ENCODE peak calls at places on chromosomes 12 and 14, in five cellular contexts. F is GM23338, O is psoas muscle, L is cardiac muscle cell, H is OCI-LY7. A is an unnamed sample.

GRCh38 chr14:59417301-59417700 is 47.9 kb downstream of the GPR135 start:
- DNase-seq in F (no peak), O (no peak), L (no peak), H (no peak), A (no peak)

GRCh38 chr14:93396456-93396855 is 34.3 kb upstream of the UNC79 start:
- DNase-seq in F (no peak), O (no peak), L (no peak), H (no peak), A (no peak)

GRCh38 chr12:9039397-9039977 is 50.1 kb downstream of the KLRG1 start:
- DNase-seq in F (peak; percentile 79), O (no peak), L (peak; percentile 60), H (peak; percentile 68), A (peak; percentile 30)

GRCh38 chr12:88998421-88998820 is 353.9 kb downstream of the DUSP6 start:
- DNase-seq in F (no peak), O (no peak), L (no peak), H (no peak), A (no peak)

GRCh38 chr14:88630565-88630964 is 67.7 kb downstream of the ZC3H14 start:
- DNase-seq in F (no peak), O (no peak), L (no peak), H (no peak), A (no peak)

GRCh38 chr14:61671086-61671485 is 24.2 kb upstream of the HIF1A start:
- DNase-seq in F (no peak), O (no peak), L (no peak), H (peak; percentile 51), A (no peak)

GRCh38 chr12:106976013-106976658 is 10.8 kb downstream of the MTERF2 start:
- DNase-seq in F (no peak), O (no peak), L (no peak), H (no peak), A (no peak)

GRCh38 chr14:69827560-69827959 is 30.5 kb upstream of the SLC10A1 start:
- DNase-seq in F (no peak), O (no peak), L (no peak), H (no peak), A (no peak)

GRCh38 chr12:108447168-108447840 is 67.8 kb upstream of the FICD start:
- DNase-seq in F (no peak), O (no peak), L (no peak), H (no peak), A (no peak)

GRCh38 chr12:5656836-5657235 is 224.9 kb downstream of the NTF3 start:
- DNase-seq in F (no peak), O (no peak), L (no peak), H (no peak), A (no peak)

GRCh38 chr14:27739657-27740156 is 1026.9 kb upstream of the FOXG1 start:
- DNase-seq in F (no peak), O (no peak), L (no peak), H (no peak), A (no peak)

GRCh38 chr12:120368789-120369475 is at the start of gene MSI1:
- DNase-seq in F (peak; percentile 43), O (no peak), L (peak; percentile 68), H (no peak), A (peak; percentile 46)

DNA sequence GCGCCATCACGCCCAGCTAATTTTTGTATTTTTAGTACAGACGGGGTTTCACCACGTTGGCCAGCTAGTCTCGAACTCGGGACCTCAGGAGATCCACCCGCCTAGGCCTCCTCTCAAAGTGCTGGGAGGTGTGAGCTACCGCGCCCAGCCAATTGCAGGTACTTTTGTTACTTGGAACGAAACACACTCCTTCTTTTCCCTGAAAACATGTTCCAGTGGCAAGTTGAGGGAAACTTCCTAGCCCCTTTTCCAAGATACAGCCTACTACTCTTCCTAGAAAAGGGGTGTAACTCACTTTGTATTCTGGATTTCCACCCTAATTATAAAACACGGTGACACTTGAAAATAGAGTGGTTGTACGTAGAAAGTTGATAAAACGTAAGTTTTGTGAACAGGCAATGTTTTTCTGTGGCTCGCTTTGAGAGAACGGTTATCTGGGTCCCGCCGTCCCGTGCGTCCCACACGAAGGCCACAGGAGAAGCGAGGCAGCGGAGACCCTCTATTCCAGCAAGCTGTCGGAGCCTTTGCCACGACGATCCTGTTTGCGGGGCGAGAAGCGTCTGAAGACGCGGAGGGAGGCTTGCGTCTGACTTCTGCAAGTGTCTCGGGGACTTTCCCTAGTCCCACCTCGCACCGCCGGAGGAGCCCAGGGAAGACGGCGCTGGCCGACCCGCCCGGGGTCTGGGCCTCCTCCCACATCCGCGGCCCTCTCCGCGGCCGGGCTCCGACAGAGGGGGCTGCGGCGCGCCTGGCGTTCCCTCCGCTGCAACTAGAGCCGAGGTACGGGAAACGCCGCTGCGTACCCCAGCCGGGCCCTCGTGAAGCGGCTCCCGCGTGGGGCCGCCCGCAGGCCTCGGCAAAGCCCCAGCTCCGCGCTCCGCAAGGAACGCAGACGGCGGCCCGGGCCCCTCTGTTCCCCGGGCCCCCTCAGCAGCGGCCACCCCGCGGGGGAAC is 745 bp downstream of the CDCA4 start:
- DNase-seq in F (peak; percentile 64), O (no peak), L (peak; percentile 74), H (peak; percentile 72), A (peak; percentile 41)
- H3K4me3 ChIP-seq in F (peak overlapping the region; percentile 78), O (peak overlapping the region; percentile 73), L (peak overlapping the region; percentile 86), H (peak overlapping the region; percentile 78), A (peak overlapping the region; percentile 98)

DNA sequence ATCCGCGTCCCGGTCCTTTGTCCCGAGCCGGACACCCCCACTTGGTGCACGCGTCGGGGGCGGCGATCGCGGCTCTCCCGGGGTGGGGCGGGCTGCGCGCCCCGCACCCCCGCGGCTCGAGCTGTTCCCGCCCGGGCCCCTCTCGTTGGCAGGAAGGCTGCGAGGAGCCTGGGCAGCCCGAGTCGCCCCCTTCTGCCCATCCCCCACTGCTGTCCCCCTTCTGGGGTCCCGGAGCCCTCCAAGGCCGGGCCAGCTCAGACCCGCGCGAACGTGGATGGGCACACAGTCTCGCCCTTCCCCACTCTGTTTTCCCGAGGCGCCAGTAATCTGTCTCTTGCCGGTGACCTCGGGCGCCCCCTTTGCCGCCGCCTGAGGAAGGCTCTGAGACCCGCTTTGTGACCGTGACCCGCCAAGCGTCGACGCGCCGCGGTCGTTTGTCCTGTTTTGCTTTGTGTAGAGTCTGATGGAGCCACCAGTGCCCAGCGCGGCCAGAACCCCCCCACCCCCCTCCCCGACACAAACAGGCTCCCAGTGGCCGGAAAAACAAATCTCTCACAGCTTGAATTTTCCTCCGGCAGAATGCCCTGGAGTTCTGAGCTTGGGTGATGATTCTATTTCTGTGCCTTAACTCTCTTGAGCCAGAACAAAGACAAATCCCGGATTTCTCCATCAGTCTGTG is 610 bp downstream of the C14orf132 start:
- DNase-seq in F (peak; percentile 72), O (no peak), L (peak; percentile 67), H (no peak), A (no peak)
- TF ChIP-seq CTCF in F (peak; percentile 57), O (no peak), L (peak; percentile 28), H (no peak), A (no peak)

DNA sequence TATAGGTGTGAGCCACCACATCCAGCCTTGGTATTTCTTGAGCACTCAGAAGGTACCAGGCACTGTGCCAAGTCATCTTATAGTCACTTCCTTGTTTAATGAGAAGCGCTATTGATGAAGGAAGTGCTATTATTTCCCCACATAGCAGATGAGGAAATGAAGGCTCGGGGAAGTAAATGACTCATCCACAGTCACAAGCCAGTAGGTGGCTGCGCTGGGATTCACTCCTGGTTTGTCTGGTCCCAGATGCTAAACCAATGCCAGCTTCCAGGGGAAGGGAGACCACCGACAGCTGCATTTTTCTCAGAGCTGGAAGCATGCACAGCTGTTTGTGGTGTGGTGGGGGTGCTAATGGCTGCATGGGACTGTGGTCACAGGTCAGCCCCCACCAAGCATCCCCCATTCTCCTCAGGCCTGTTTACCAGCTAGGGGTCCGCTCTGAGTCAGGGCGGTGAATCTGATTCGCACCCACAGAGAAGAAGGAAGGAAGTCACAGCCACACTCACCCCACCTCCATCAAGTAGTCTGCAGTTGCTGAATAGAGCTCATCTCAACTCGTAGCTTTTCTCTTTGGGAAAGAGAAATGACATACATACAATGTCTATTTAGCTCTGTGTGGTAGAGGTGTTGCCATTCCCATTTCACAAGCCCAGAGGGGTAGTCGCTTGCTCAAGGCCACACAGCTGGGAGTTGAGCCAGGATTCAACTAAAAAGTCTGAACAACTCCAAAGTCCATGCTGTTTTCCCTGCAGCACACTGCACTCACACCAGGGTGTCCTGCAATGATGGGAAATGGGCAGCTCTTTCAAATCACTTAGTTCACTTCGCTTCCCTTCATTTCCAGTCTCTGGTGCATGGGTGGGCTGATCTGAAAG is 6.3 kb upstream of the LTBP2 start:
- DNase-seq in F (no peak), O (peak; percentile 53), L (no peak), H (peak; percentile 53), A (no peak)
- H3K4me1 ChIP-seq in F (peaks cover 9% of the 10 kb centered on the region), O (no peaks in the 10 kb centered on the region), L (peaks cover 8% of the 10 kb centered on the region), H (peaks cover 27% of the 10 kb centered on the region), A (peaks cover 20% of the 10 kb centered on the region)

GRCh38 chr12:100164153-100164704 is 21.6 kb upstream of the BLTP3B start:
- DNase-seq in F (no peak), O (no peak), L (no peak), H (no peak), A (no peak)
- H3K4me3 ChIP-seq in F (peak overlapping the region; percentile 41), O (peak overlapping the region; percentile 54), L (no peak overlapping the region), H (no peak overlapping the region), A (no peak overlapping the region)

GRCh38 chr12:42921741-42922511 is 332.4 kb upstream of the PRICKLE1 start:
- DNase-seq in F (no peak), O (no peak), L (no peak), H (no peak), A (no peak)

GRCh38 chr12:42923564-42923963 is 334.0 kb upstream of the PRICKLE1 start:
- DNase-seq in F (no peak), O (no peak), L (no peak), H (no peak), A (no peak)

GRCh38 chr12:42919691-42920090 is 330.1 kb upstream of the PRICKLE1 start:
- DNase-seq in F (no peak), O (no peak), L (no peak), H (no peak), A (no peak)

GRCh38 chr12:42924482-42924881 is 334.9 kb upstream of the PRICKLE1 start:
- DNase-seq in F (no peak), O (no peak), L (no peak), H (no peak), A (no peak)

DNA sequence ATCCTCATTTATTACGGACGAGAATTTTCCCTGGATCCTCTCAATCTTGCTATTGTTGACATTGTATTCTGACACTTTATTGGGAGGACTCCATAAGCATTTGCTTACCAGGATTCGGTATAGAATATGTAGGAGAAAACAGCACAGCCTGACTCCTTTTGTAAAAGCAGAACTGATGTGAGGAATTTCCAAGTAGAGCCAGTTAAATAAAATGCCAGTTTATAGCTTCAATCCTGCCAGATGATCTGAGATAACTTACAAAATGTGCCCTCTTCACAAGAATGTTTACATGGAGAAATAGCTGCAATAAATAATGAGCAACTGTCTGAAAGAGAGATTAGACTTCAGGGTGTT is 332.9 kb upstream of the PRICKLE1 start:
- DNase-seq in F (no peak), O (no peak), L (no peak), H (no peak), A (no peak)
- TF ChIP-seq CTCF in F (no peak), O (no peak), L (no peak), H (no peak), A (no peak)